ENCODE peak calls at places on chromosomes 12 and 14, in five cellular contexts. M is A549, X is transverse colon, T is Peyer's patch, S is breast epithelium. D is an unnamed sample. For H3K9me3, the result is how much of the 10 kb centered on the place peaks cover.

GRCh38 chr12:24948452-24948815 is 467 bp downstream of the BCAT1 start:
- DNase-seq in S (no peak), T (no peak), X (no peak), M (peak), D (no peak)

GRCh38 chr12:131105736-131106356 is 152.1 kb downstream of the ADGRD1 start:
- DNase-seq in T (peak), S (no peak), X (no peak), M (no peak), D (no peak)

GRCh38 chr14:35988972-35989690 is 163.0 kb downstream of the BRMS1L start:
- DNase-seq in M (no peak), X (no peak), T (no peak), S (no peak), D (no peak)

GRCh38 chr14:76924363-76925151 is 98.3 kb downstream of the LRRC74A start:
- DNase-seq in T (no peak), X (no peak), S (no peak), M (peak), D (no peak)

GRCh38 chr12:124248862-124249825 is 45.7 kb upstream of the RFLNA start:
- DNase-seq in S (peak), X (no peak), M (no peak), T (no peak), D (no peak)

GRCh38 chr12:80877706-80878384 is 59.9 kb downstream of the LIN7A start:
- DNase-seq in S (no peak), T (no peak), X (no peak), M (no peak), D (no peak)

GRCh38 chr12:121441555-121441954 is 41.6 kb downstream of the RNF34 start:
- DNase-seq in M (peak), X (no peak), T (no peak), S (no peak), D (peak)

GRCh38 chr12:56488041-56488955 is at the start of gene GLS2:
- DNase-seq in X (peak), M (peak), S (peak), T (peak), D (peak)

GRCh38 chr12:11688379-11688778 is 38.9 kb downstream of the ETV6 start:
- DNase-seq in X (no peak), T (no peak), M (no peak), S (no peak), D (no peak)
- TF ChIP-seq POLR2A in X (no peak), T (no peak), M (no peak), S (no peak), D (no peak)

DNA sequence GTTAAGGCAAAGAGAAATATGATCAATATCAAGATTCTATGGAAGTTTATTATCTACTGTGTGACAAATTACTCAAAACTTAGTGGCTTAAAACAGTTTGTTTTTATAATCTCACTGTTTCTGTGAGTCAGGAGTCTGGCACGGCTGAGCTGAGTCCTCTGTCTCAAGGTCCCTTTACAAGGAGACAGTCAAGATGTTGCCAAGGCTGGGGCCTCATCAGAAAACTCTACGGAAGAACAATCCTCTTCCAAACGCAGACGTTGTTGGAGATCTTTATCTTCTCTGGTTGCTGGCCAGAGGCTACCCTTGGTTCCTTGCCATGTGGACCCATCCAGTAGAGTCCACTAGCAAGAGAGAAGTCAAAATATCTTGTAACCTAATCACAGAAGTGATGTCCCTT is 100.6 kb upstream of the CCND2 start:
- DNase-seq in M (no peak), X (no peak), T (no peak), S (no peak), D (no peak)
- H3K27ac ChIP-seq in M (no peak), X (no peak), T (no peak), S (no peak), D (no peak)

DNA sequence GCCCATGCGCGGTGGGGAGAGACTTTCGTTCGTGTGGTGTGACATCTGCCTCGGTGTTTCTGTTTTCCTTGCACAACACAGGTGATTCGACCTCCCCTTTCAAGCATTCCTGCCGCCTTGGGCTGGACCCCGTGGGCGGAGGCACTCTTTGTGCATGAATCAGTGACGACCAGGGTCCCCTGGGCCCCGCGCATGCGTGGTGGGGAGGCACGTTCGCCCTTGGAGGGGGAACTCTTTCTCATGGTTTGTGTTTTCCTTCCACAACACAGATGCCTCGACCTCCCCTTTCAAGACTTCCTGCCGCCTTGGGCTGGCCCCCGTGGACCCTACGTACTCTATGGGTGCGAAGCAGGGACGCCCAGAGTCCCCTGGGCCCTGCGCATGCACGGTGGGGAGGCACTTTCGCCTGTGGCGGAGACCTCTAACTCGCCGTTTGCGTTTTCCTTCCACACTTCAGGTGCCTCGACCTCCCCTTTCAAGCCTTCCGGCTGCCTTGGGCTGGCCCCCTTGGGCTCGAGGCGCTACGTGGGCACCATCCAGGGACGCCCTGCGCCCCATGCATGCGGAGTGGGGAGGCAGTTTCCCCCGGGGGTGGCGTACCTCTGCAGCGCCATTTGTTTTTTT is 340.9 kb downstream of the ALG10 start:
- DNase-seq in X (no peak), M (peak), S (no peak), T (no peak), D (no peak)
- H3K9me3 ChIP-seq in X (under half), M (under half), S (half or more), T (under half), D (half or more)

GRCh38 chr14:52313903-52314481 is at the start of gene PTGER2:
- DNase-seq in X (peak), M (peak), T (peak), S (no peak), D (peak)
- TF ChIP-seq POLR2A in X (peak), M (no peak), T (peak), S (no peak), D (no peak)

DNA sequence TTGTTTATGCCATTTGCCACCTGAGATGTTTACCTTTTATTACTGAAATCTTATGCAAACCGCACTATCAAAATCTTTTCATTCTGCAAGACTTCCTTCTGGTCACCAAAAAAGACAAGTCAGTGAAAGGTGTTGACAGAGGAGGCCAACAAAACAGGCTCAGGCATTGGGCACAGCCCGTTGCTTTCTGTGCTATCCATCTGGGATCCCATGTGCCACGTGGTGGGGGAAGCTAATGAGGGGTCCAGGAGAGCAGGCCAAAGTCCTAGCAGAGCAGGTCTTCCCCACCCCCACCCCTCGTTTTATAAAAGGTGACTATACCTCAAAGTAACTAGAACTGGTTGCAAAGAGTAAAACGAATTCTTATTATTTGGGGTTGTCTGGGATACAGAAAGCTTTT is 1.2 kb downstream of the ALDH1L2 start:
- DNase-seq in X (no peak), S (no peak), T (no peak), M (no peak), D (no peak)
- H3K27ac ChIP-seq in X (no peak), S (no peak), T (no peak), M (peak), D (peak)

DNA sequence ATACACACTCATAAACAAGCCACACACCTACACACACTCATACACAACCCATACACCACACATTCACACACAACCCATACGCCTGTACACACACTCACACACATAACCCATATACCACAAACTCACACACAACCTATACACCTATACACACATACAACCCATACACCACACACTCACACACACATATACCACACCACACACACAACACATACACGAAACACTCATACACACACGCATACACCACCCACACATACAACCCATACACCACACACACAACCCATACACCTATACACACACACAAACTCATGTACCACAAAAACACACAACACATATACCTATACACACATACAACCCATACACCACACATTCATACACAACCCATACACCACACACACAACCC is 164.3 kb downstream of the TMEM121 start:
- DNase-seq in X (no peak), M (no peak), T (no peak), S (no peak), D (no peak)
- H3K9me3 ChIP-seq in X (under half), M (under half), T (under half), S (under half), D (under half)

D was measured in stomach.